ENCODE peak calls at places on chromosomes 6 and 20, in six cellular contexts. J, N, Y, P, V and A are unnamed samples.

GRCh38 chr6:106906227-106906626 is 68.3 kb downstream of the CD24 start:
- DNase-seq in Y (no peak), P (no peak), N (no peak), J (no peak), V (no peak), A (no peak)

GRCh38 chr6:154606457-154606856 is 96.0 kb upstream of the CNKSR3 start:
- DNase-seq in Y (peak; percentile 2), J (peak; percentile 3), N (peak; percentile 18), V (no peak), P (no peak), A (no peak)

GRCh38 chr20:63014710-63015109 is 7.9 kb upstream of the BHLHE23 start:
- DNase-seq in Y (no peak), J (peak; percentile 38), V (no peak), N (peak; percentile 17), P (no peak), A (no peak)

GRCh38 chr20:5100684-5101347 is 18.9 kb downstream of the PCNA start:
- DNase-seq in V (peak; percentile 85), P (peak; percentile 63), Y (peak; percentile 52), J (peak; percentile 70), N (peak; percentile 91), A (peak; percentile 84)

GRCh38 chr6:11575408-11576033 is 38.0 kb downstream of the TMEM170B start:
- DNase-seq in J (peak; percentile 91), V (peak; percentile 85), Y (peak; percentile 73), P (peak; percentile 82), N (no peak), A (no peak)

GRCh38 chr20:51750037-51750769 is 18.0 kb downstream of the ATP9A start:
- DNase-seq in N (no peak), J (peak; percentile 92), Y (peak; percentile 92), V (peak; percentile 100), P (peak; percentile 96), A (peak; percentile 70)

GRCh38 chr6:3748208-3748701 is 3.3 kb downstream of the PXDC1 start:
- DNase-seq in Y (peak; percentile 79), P (peak; percentile 85), J (peak; percentile 75), N (peak; percentile 86), V (peak; percentile 90), A (peak; percentile 70)

GRCh38 chr6:15588966-15589634 is 73.7 kb downstream of the DTNBP1 start:
- DNase-seq in J (peak; percentile 31), P (no peak), Y (peak; percentile 63), V (peak; percentile 53), N (no peak), A (no peak)

GRCh38 chr6:111087106-111087835 is at the start of gene SLC16A10:
- DNase-seq in P (peak; percentile 65), Y (peak; percentile 39), J (peak; percentile 23), V (peak; percentile 49), N (peak; percentile 90), A (peak; percentile 85)

GRCh38 chr20:54608039-54608745 is 132.8 kb downstream of the DOK5 start:
- DNase-seq in P (no peak), V (no peak), J (no peak), N (no peak), Y (no peak), A (no peak)

GRCh38 chr20:63045401-63045800 is 38.6 kb upstream of the BHLHE23 start:
- DNase-seq in J (no peak), Y (no peak), P (no peak), N (no peak), V (no peak), A (peak; percentile 21)

GRCh38 chr20:49262444-49262843 is 15.4 kb downstream of the ZNFX1 start:
- DNase-seq in P (no peak), N (no peak), V (no peak), J (no peak), Y (no peak), A (no peak)

GRCh38 chr6:81814365-81815109 is 62.1 kb upstream of the TENT5A start:
- DNase-seq in Y (peak; percentile 44), N (no peak), J (peak; percentile 29), P (no peak), V (peak; percentile 51), A (no peak)

GRCh38 chr6:147549531-147549930 is 41.0 kb downstream of the SAMD5 start:
- DNase-seq in N (no peak), J (no peak), V (peak; percentile 2), Y (no peak), P (no peak), A (no peak)

GRCh38 chr6:17725083-17725482 is 18.4 kb upstream of the NUP153 start:
- DNase-seq in N (peak; percentile 88), V (no peak), J (peak; percentile 89), Y (peak; percentile 64), P (peak; percentile 82), A (no peak)

GRCh38 chr20:41307021-41307420 is 10.5 kb downstream of the ZHX3 start:
- DNase-seq in J (no peak), P (no peak), N (no peak), Y (no peak), V (no peak), A (no peak)
- H3K4me1 ChIP-seq in J (no peaks in the 10 kb centered on the region), P (peaks cover 14% of the 10 kb centered on the region), N (peaks cover 14% of the 10 kb centered on the region), Y (peaks cover 22% of the 10 kb centered on the region), V (peaks cover 10% of the 10 kb centered on the region), A (peaks cover 26% of the 10 kb centered on the region)

GRCh38 chr6:71395731-71396409 is 107.3 kb downstream of the OGFRL1 start:
- DNase-seq in Y (no peak), V (no peak), P (no peak), J (no peak), N (no peak), A (no peak)
- H3K4me1 ChIP-seq in Y (peaks cover 15% of the 10 kb centered on the region), V (peaks cover 37% of the 10 kb centered on the region), P (no peaks in the 10 kb centered on the region), J (no peaks in the 10 kb centered on the region), N (peaks cover 4% of the 10 kb centered on the region), A (peaks cover 65% of the 10 kb centered on the region)

GRCh38 chr6:83600531-83600930 is 88.2 kb downstream of the PRSS35 start:
- DNase-seq in Y (no peak), P (no peak), J (no peak), N (no peak), V (no peak), A (no peak)
- H3K4me1 ChIP-seq in Y (no peaks in the 10 kb centered on the region), P (no peaks in the 10 kb centered on the region), J (no peaks in the 10 kb centered on the region), N (no peaks in the 10 kb centered on the region), V (no peaks in the 10 kb centered on the region), A (no peaks in the 10 kb centered on the region)

GRCh38 chr20:15122613-15123012 is 785.2 kb upstream of the FLRT3 start:
- DNase-seq in J (no peak), P (no peak), Y (no peak), V (no peak), N (no peak), A (no peak)
- H3K4me1 ChIP-seq in J (no peaks in the 10 kb centered on the region), P (peaks cover 5% of the 10 kb centered on the region), Y (no peaks in the 10 kb centered on the region), V (no peaks in the 10 kb centered on the region), N (no peaks in the 10 kb centered on the region), A (no peaks in the 10 kb centered on the region)

GRCh38 chr6:145559836-145560235 is 175.5 kb downstream of the EPM2A start:
- DNase-seq in P (no peak), Y (no peak), J (no peak), N (no peak), V (no peak), A (no peak)
- H3K4me1 ChIP-seq in P (no peaks in the 10 kb centered on the region), Y (no peaks in the 10 kb centered on the region), J (peaks cover 5% of the 10 kb centered on the region), N (peaks cover 2% of the 10 kb centered on the region), V (peaks cover 14% of the 10 kb centered on the region), A (no peaks in the 10 kb centered on the region)

GRCh38 chr6:23533954-23534725 is 591.9 kb upstream of the NRSN1 start:
- DNase-seq in Y (peak; percentile 9), P (no peak), V (peak; percentile 35), N (no peak), J (peak; percentile 44), A (no peak)

GRCh38 chr6:23533311-23533710 is 592.7 kb upstream of the NRSN1 start:
- DNase-seq in Y (no peak), J (no peak), V (peak; percentile 20), P (no peak), N (no peak), A (no peak)

GRCh38 chr6:23529902-23530301 is 596.1 kb upstream of the NRSN1 start:
- DNase-seq in N (no peak), V (no peak), Y (no peak), P (no peak), J (no peak), A (no peak)

GRCh38 chr6:23531666-23532065 is 594.3 kb upstream of the NRSN1 start:
- DNase-seq in V (no peak), Y (no peak), N (no peak), P (no peak), J (peak; percentile 12), A (no peak)

GRCh38 chr6:23532227-23532626 is 593.8 kb upstream of the NRSN1 start:
- DNase-seq in N (no peak), P (no peak), J (peak; percentile 61), Y (peak; percentile 16), V (peak; percentile 15), A (no peak)
- H3K4me1 ChIP-seq in N (no peaks in the 10 kb centered on the region), P (no peaks in the 10 kb centered on the region), J (no peaks in the 10 kb centered on the region), Y (no peaks in the 10 kb centered on the region), V (peaks cover 11% of the 10 kb centered on the region), A (no peaks in the 10 kb centered on the region)

GRCh38 chr6:44061375-44062104 is 65.7 kb downstream of the MRPL14 start:
- DNase-seq in P (no peak), Y (peak; percentile 80), V (no peak), N (no peak), J (peak; percentile 51), A (no peak)

GRCh38 chr6:44057931-44058616 is 69.2 kb downstream of the MRPL14 start:
- DNase-seq in Y (peak; percentile 71), N (no peak), J (no peak), V (peak; percentile 39), P (no peak), A (no peak)

GRCh38 chr6:44060622-44061374 is 66.5 kb downstream of the MRPL14 start:
- DNase-seq in N (no peak), J (no peak), P (no peak), V (no peak), Y (no peak), A (no peak)

GRCh38 chr6:44058617-44059358 is 68.5 kb downstream of the MRPL14 start:
- DNase-seq in J (peak; percentile 99), V (peak; percentile 98), N (peak; percentile 88), P (peak; percentile 88), Y (peak; percentile 100), A (peak; percentile 91)

DNA sequence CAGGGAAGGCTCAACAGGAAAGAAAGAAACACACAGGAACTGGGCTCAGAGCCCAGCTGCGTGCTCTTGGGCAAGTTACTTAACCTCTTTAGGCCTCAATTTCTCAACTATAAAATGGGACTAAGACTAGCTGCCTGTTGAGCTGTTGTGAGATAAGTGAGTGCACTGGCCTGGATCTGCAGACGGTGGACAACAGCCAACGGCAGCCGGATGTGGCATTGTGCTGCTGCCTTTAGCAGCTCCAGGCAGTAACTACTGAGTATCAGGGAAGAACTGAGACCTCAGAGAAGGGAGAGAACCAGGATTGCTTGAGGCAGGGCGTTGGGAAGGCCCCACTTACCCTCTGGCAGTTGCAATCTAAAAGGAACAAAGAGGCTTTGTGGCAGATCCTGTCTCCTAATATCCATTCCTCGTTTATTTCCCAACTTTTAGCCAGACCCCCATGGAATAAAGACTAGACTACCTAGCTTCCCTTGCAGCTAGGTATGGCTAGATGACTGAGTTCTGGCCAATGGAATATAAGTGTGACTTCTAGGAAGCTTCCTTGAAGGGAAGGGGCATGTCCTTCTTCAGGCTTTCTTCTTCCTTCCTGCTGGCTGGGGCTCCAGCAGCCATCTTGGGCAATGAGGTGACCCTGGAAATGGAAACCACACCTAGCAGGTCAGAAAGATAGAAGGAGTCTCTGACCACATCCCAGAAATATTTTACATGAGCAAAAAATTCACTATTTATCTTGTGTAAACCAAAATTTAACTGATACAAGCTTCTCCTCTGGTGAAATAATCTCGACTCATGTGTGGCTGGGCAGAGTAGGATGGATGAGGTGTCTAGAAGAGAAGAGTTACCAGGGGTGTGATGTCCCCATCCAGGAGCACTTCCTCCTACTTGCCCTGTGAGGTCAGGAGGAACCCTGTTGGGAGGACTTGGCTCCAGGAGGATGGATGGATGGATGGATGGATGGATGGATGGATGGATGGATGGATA is 67.6 kb downstream of the MRPL14 start:
- DNase-seq in N (peak; percentile 90), V (peak; percentile 59), J (peak; percentile 92), Y (peak; percentile 93), P (no peak), A (peak; percentile 84)
- H3K4me1 ChIP-seq in N (peaks cover 34% of the 10 kb centered on the region), V (peaks cover 56% of the 10 kb centered on the region), J (peaks cover 7% of the 10 kb centered on the region), Y (peaks cover 69% of the 10 kb centered on the region), P (peaks cover 82% of the 10 kb centered on the region), A (peaks cover 37% of the 10 kb centered on the region)